ENCODE peak calls at places on chromosomes 13 and 19, in ten cellular contexts. P is anterior cingulate cortex, N is Caki2, W is cardiac fibroblast, S is ureter, D is hypothalamus, E is T-cell, J is HuH-7, Z is Peyer's patch, Y is fibroblast of the conjunctiva. X is an unnamed sample.
A peak's percentile ranks its signal among the peaks of the same experiment; 100 is the strongest.

GRCh38 chr19:48351341-48351752 is 12.4 kb downstream of the TMEM143 start:
- DNase-seq in P (no peak), N (peak; percentile 49), W (peak; percentile 68), S (peak; percentile 73), D (peak; percentile 17), E (peak; percentile 75), J (peak; percentile 88), Z (peak; percentile 66), Y (no peak), X (peak; percentile 71)

GRCh38 chr13:32837973-32838940 is 178.0 kb upstream of the KL start:
- DNase-seq in P (no peak), N (peak; percentile 25), W (no peak), S (no peak), D (no peak), E (no peak), J (no peak), Z (no peak), Y (no peak), X (peak; percentile 38)

GRCh38 chr13:72390909-72391308 is 336.5 kb downstream of the MZT1 start:
- DNase-seq in P (no peak), N (peak; percentile 78), W (peak; percentile 1), S (no peak), D (no peak), E (no peak), J (no peak), Z (no peak), Y (no peak), X (no peak)

GRCh38 chr13:33761744-33762143 is 56.2 kb upstream of the RFC3 start:
- DNase-seq in P (no peak), N (no peak), W (peak; percentile 4), S (no peak), D (no peak), E (no peak), J (peak; percentile 15), Z (no peak), Y (no peak), X (peak; percentile 78)

GRCh38 chr13:43572601-43573360 is 214.0 kb downstream of the ENOX1 start:
- DNase-seq in P (no peak), N (no peak), W (peak; percentile 42), S (no peak), D (no peak), E (no peak), J (no peak), Z (no peak), Y (peak; percentile 8), X (no peak)

GRCh38 chr19:30605333-30605732 is 233.1 kb downstream of the ZNF536 start:
- DNase-seq in P (no peak), N (no peak), W (no peak), S (no peak), D (no peak), E (no peak), J (no peak), Z (no peak), Y (no peak), X (no peak)

GRCh38 chr13:41648314-41648935 is 191.1 kb downstream of the RGCC start:
- DNase-seq in P (no peak), N (peak; percentile 70), W (peak; percentile 87), S (no peak), D (no peak), E (no peak), J (peak; percentile 24), Z (no peak), Y (no peak), X (no peak)

GRCh38 chr13:19664481-19665230 is 31.2 kb downstream of the MPHOSPH8 start:
- DNase-seq in P (no peak), N (no peak), W (no peak), S (no peak), D (no peak), E (no peak), J (no peak), Z (no peak), Y (no peak), X (no peak)

GRCh38 chr19:32061304-32061703 is 284.1 kb upstream of the ZNF507 start:
- DNase-seq in P (no peak), N (no peak), W (no peak), S (no peak), D (no peak), E (no peak), J (no peak), Z (no peak), Y (no peak), X (peak; percentile 9)

GRCh38 chr13:112685856-112686255 is 4.0 kb upstream of the ATP11A start:
- DNase-seq in P (no peak), N (peak; percentile 66), W (no peak), S (no peak), D (no peak), E (no peak), J (no peak), Z (no peak), Y (no peak), X (no peak)

GRCh38 chr13:110616103-110617101 is 1.1 kb downstream of the NAXD start:
- DNase-seq in P (no peak), N (peak; percentile 23), W (peak; percentile 85), S (peak; percentile 54), D (no peak), E (no peak), J (no peak), Z (peak; percentile 41), Y (no peak), X (peak; percentile 52)

X was measured in thyroid gland.